ENCODE peak calls at places on chromosomes 16 and 17, in four cellular contexts. O is K562, W is GM12891, R is GM12878. P is an unnamed sample.

GRCh38 chr16:57113042-57113453 is 20.7 kb downstream of the CPNE2 start:
- DNase-seq in O (no peak), W (no peak), R (no peak), P (no peak)

GRCh38 chr17:81329279-81329926 is 34.3 kb upstream of the SLC38A10 start:
- DNase-seq in O (peak; percentile 66), W (no peak), R (no peak), P (peak; percentile 78)

GRCh38 chr16:49855822-49856740 is at the start of gene ZNF423:
- DNase-seq in O (no peak), W (no peak), R (no peak), P (no peak)

GRCh38 chr16:23726710-23727109 is 13.7 kb upstream of the ERN2 start:
- DNase-seq in O (no peak), W (no peak), R (no peak), P (no peak)

GRCh38 chr16:65281636-65282035 is 159.8 kb upstream of the CDH11 start:
- DNase-seq in O (no peak), W (no peak), R (no peak), P (no peak)

GRCh38 chr17:60134396-60135159 is 15.2 kb upstream of the CA4 start:
- DNase-seq in O (peak; percentile 70), W (no peak), R (no peak), P (no peak)

GRCh38 chr16:48499822-48500440 is 110.0 kb downstream of the N4BP1 start:
- DNase-seq in O (no peak), W (no peak), R (no peak), P (no peak)

GRCh38 chr17:40818343-40818732 is 4.1 kb downstream of the KRT10 start:
- DNase-seq in O (no peak), W (no peak), R (no peak), P (no peak)

GRCh38 chr17:65487161-65487560 is 74.3 kb downstream of the AXIN2 start:
- DNase-seq in O (no peak), W (no peak), R (no peak), P (no peak)

GRCh38 chr16:31636433-31636832 is 108.7 kb downstream of the AHSP start:
- DNase-seq in O (no peak), W (no peak), R (no peak), P (no peak)

GRCh38 chr16:83403751-83404150 is 404.0 kb upstream of the HSBP1 start:
- DNase-seq in O (no peak), W (no peak), R (no peak), P (no peak)

GRCh38 chr16:27414803-27415431 is 12.9 kb downstream of the IL21R start:
- DNase-seq in O (no peak), W (no peak), R (no peak), P (peak; percentile 58)

GRCh38 chr17:78940708-78941107 is 15.5 kb upstream of the TIMP2 start:
- DNase-seq in O (no peak), W (no peak), R (no peak), P (no peak)

GRCh38 chr16:9666834-9667480 is 515.3 kb downstream of the GRIN2A start:
- DNase-seq in O (no peak), W (no peak), R (no peak), P (no peak)

GRCh38 chr17:80830020-80830780 is 161.4 kb upstream of the CHMP6 start:
- DNase-seq in O (no peak), W (no peak), R (no peak), P (no peak)

GRCh38 chr17:64941045-64941444 is 21.8 kb upstream of the LRRC37A3 start:
- DNase-seq in O (no peak), W (no peak), R (no peak), P (no peak)

GRCh38 chr17:16415031-16415924 is at the start of gene TRPV2:
- DNase-seq in O (peak; percentile 75), W (peak; percentile 60), R (peak; percentile 60), P (no peak)

GRCh38 chr16:27330542-27330941 is 16.8 kb downstream of the IL4R start:
- DNase-seq in O (no peak), W (no peak), R (no peak), P (no peak)

GRCh38 chr17:75776399-75777242 is 8.0 kb upstream of the UNK start:
- DNase-seq in O (no peak), W (no peak), R (no peak), P (peak; percentile 86)
- TF ChIP-seq SPI1 in O (peak; percentile 50), W (peak; percentile 23), R (peak; percentile 1), P (peak; percentile 41)

DNA sequence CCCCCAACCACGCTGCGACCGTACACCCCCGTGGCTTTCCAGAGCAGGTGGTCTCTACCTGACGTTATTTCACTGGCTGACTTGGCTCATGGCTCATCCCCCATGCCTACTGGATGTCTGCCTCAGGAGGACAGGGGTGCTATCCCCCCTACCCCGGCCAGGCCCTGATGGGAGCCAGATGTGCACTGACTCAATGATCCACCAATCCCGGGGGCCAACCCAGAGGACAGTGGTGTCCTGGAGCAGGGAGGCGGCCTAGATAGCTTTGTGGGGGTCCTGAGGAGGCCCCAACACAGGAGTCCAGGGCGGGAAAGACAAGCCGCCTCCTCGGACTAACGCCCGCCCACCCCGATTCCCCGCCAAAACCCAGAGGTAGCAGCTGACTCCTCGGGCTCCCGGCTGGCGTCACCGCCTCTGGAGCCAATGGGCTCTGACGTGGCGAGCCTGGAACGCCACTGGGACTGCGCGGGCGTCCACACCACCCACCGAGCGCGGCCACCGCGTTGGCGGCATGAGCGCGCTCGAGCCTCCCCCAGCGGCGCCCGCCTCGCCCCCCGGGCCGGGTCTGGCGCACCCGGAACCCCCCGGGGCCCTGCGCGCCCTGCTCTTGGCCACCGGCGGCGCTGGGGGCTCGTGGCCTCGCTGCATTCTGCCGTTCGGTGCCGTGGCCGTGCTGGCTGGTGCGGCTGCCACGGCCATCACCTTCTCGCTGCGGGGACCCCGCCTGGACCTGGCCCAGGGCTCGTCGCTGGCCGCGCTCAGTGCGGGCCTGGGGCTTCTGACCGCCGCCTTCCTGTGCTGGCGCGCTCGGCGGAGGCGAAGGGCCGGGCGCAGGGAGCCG is 3.6 kb upstream of the NTN3 start:
- DNase-seq in O (no peak), W (peak; percentile 66), R (no peak), P (no peak)
- TF ChIP-seq SPI1 in O (no peak), W (no peak), R (no peak), P (no peak)

DNA sequence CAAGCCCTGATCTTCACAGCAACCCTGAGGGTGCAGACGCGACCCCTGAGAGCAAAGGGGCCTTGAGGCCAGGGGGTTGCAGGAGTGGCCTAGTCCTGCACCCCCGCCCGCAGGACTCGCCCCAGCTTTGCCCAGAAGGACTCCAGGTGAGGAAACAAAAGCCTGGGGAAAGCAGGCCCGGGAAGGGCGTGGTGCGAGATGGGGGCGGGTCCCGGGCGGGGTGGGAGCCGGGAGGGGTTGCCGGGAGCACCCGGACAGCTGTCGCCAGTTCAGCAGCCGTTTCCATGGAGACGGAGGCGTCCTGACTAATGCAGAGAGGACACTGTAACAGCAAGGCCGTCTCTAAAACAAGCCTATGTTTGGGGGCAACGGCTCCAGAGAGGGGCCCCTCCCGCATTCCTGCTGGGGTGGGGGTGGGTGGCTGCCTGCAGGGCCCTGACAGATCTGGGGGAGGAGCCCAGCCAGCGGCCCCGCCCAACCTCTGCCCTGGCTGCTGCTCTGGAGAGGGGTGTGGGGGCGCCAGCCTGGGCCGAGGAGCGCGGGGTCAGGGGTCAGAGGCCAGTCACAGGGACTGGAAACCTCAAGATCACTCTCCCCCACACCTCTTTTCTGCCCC is 3.0 kb upstream of the TPPP3 start:
- DNase-seq in O (peak; percentile 93), W (no peak), R (no peak), P (no peak)
- TF ChIP-seq SPI1 in O (no peak), W (no peak), R (no peak), P (no peak)

DNA sequence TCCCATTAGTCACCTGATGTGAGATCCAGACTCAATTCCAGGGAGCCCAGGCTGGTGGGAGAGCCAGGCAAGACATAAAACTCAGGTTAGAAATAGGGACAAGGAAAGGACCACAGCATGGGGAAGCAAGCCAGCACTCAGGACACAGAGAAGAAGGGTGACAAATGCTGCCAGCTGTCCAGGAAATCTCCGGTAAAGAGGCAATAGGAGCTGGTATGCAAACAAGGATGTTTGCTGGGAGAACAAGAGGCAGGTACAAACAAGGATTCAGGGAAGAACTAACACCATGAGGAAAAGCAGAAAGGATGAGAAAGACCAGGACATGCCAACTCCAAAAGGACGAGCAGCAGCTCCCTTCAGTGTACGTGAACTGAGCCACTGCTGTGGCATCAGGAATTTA is 10.2 kb upstream of the TXNDC11 start:
- DNase-seq in O (no peak), W (no peak), R (no peak), P (no peak)
- TF ChIP-seq SPI1 in O (no peak), W (no peak), R (no peak), P (no peak)